ENCODE peak calls at places on chromosome 12, in nine cellular contexts. P is tibial artery; H is CD4-positive, alpha-beta T cell; I is hepatocyte; L is fibroblast of pulmonary artery; W is tibial nerve; C is suprapubic skin; Q is A673; U is GM13977. T is an unnamed sample.

GRCh38 chr12:116319316-116319715 is 41.8 kb upstream of the MED13L start:
- DNase-seq in P (no peak), H (no peak), I (no peak), L (peak; percentile 15), W (no peak), C (no peak), Q (no peak), U (no peak), T (no peak)

GRCh38 chr12:57165741-57166140 is 18.3 kb upstream of the LRP1-AS start:
- DNase-seq in P (no peak), H (no peak), I (no peak), L (no peak), W (no peak), C (no peak), Q (no peak), U (no peak), T (no peak)

GRCh38 chr12:23484238-23484637 is 465.2 kb downstream of the SOX5 start:
- DNase-seq in P (no peak), H (no peak), I (no peak), L (no peak), W (no peak), C (no peak), Q (no peak), U (no peak), T (no peak)

GRCh38 chr12:116759783-116760581 is 21.9 kb downstream of the RNFT2 start:
- DNase-seq in P (peak; percentile 23), H (peak; percentile 8), I (no peak), L (no peak), W (no peak), C (no peak), Q (no peak), U (no peak), T (no peak)

GRCh38 chr12:28767836-28768348 is 381.2 kb upstream of the FAR2 start:
- DNase-seq in P (no peak), H (no peak), I (no peak), L (peak; percentile 31), W (no peak), C (no peak), Q (no peak), U (no peak), T (no peak)

GRCh38 chr12:92927436-92928116 is 1.5 kb downstream of the EEA1 start:
- DNase-seq in P (no peak), H (no peak), I (peak; percentile 67), L (peak; percentile 89), W (no peak), C (no peak), Q (peak; percentile 56), U (peak; percentile 45), T (no peak)

GRCh38 chr12:57842342-57843294 is 3.9 kb downstream of the CTDSP2 start:
- DNase-seq in P (no peak), H (peak; percentile 28), I (peak; percentile 61), L (no peak), W (no peak), C (no peak), Q (peak; percentile 51), U (no peak), T (no peak)

GRCh38 chr12:68367136-68367535 is 35.0 kb upstream of the MDM1 start:
- DNase-seq in P (no peak), H (no peak), I (no peak), L (no peak), W (no peak), C (no peak), Q (no peak), U (no peak), T (no peak)

GRCh38 chr12:64236549-64236948 is 14.5 kb upstream of the KICS2 start:
- DNase-seq in P (no peak), H (no peak), I (no peak), L (peak; percentile 52), W (no peak), C (no peak), Q (peak; percentile 11), U (no peak), T (no peak)

GRCh38 chr12:401235-402126 is at the start of gene CCDC77:
- DNase-seq in P (peak; percentile 87), H (peak; percentile 88), I (peak; percentile 95), L (peak; percentile 94), W (peak; percentile 88), C (peak; percentile 94), Q (peak; percentile 97), U (peak; percentile 90), T (peak; percentile 43)
- TF ChIP-seq CTCF in P (peak; percentile 21), H (peak; percentile 22), I (peak; percentile 26), L (peak; percentile 27), W (peak; percentile 21), C (no peak), Q (peak; percentile 40), U (no peak), T (peak; percentile 22)

DNA sequence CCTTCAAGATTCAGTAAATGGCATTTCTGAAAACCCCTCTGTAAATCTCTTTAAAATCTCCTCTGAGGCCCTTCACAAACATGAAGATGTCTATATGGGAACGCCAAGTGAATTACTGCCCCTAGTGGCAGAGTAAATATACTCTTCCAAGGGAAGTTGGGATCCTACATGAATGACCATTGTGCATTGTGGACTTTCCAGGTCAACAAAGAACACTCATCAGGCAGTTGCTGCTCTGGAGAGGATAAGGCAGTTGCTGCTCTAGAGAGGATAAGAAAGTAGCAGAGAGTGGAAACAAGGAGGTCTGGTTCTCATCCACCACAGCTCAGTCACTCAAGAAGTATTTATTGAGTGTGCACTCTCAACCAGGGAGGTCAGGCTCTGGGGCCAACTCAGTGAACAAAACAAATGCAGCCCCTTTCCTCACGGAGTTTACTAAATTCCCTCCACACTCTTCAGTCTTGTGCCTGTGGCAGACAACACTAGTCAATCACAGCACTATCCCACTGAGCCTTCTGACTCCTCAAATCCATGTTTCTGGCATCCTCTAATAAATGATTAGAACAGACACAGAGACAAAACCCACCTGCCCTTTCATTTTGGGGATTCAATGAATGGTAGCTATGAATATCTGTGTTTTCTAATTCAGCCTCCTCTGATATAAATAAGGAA is 52.9 kb downstream of the SVOP start:
- DNase-seq in P (no peak), H (no peak), I (peak; percentile 38), L (no peak), W (no peak), C (no peak), Q (peak; percentile 25), U (no peak), T (no peak)
- TF ChIP-seq CTCF in P (no peak), H (peak; percentile 31), I (peak; percentile 43), L (peak; percentile 39), W (no peak), C (no peak), Q (peak; percentile 62), U (peak; percentile 43), T (peak; percentile 25)

GRCh38 chr12:123972448-123973401 is at the start of the genes CCDC92 and ZNF664:
- DNase-seq in P (peak; percentile 84), H (peak; percentile 96), I (peak; percentile 98), L (peak; percentile 90), W (peak; percentile 76), C (peak; percentile 92), Q (peak; percentile 94), U (peak; percentile 99), T (peak; percentile 68)
- TF ChIP-seq CTCF in P (no peak), H (no peak), I (peak; percentile 33), L (no peak), W (peak; percentile 30), C (no peak), Q (no peak), U (peak; percentile 45), T (peak; percentile 34)

GRCh38 chr12:80016684-80017083 is 81.8 kb upstream of the PPP1R12A start:
- DNase-seq in P (no peak), H (no peak), I (no peak), L (no peak), W (no peak), C (no peak), Q (no peak), U (no peak), T (no peak)
- TF ChIP-seq CTCF in P (no peak), H (no peak), I (no peak), L (no peak), W (no peak), C (no peak), Q (no peak), U (no peak), T (no peak)

GRCh38 chr12:132194056-132194455 is 49.8 kb downstream of the NOC4L start:
- DNase-seq in P (no peak), H (no peak), I (no peak), L (no peak), W (no peak), C (no peak), Q (no peak), U (no peak), T (no peak)
- TF ChIP-seq CTCF in P (no peak), H (no peak), I (peak; percentile 6), L (peak; percentile 28), W (no peak), C (no peak), Q (peak; percentile 36), U (peak; percentile 25), T (no peak)